ENCODE peak calls at places on chromosomes 2 and 18, in five cellular contexts. V is NCI-H2081; A is activated CD8-positive, alpha-beta memory T cell treated with anti-CD3 and anti-CD28 coated beads, Interleukin-2, amount 50 U/mL, for 48 hours; N is HFFc6; U is cardiac muscle cell. C is an unnamed sample.

GRCh38 chr2:214465386-214466146 is 54.7 kb downstream of the VWC2L start:
- DNase-seq in V (no peak), A (no peak), N (peak; percentile 7), U (peak; percentile 35), C (peak; percentile 81)

GRCh38 chr2:225740086-225740485 is 340.6 kb downstream of the NYAP2 start:
- DNase-seq in V (no peak), A (no peak), N (no peak), U (no peak), C (no peak)

GRCh38 chr18:3151379-3152264 is 68.1 kb downstream of the MYOM1 start:
- DNase-seq in V (peak; percentile 39), A (no peak), N (peak; percentile 34), U (peak; percentile 57), C (peak; percentile 23)

GRCh38 chr18:67117804-67118203 is 398.7 kb downstream of the DSEL start:
- DNase-seq in V (no peak), A (no peak), N (no peak), U (no peak), C (peak; percentile 8)

GRCh38 chr2:63047534-63048281 is 2.9 kb upstream of the OTX1 start:
- DNase-seq in V (no peak), A (peak; percentile 62), N (no peak), U (no peak), C (no peak)

GRCh38 chr2:236782938-236783337 is 213.3 kb downstream of the ACKR3 start:
- DNase-seq in V (no peak), A (no peak), N (no peak), U (peak; percentile 91), C (no peak)

GRCh38 chr2:197705912-197706838 is 1.0 kb downstream of the MARS2 start:
- DNase-seq in V (no peak), A (no peak), N (no peak), U (no peak), C (peak; percentile 41)

GRCh38 chr2:219045937-219046550 is 4.7 kb upstream of the CFAP65 start:
- DNase-seq in V (no peak), A (no peak), N (no peak), U (peak; percentile 64), C (no peak)

GRCh38 chr2:63555931-63556330 is 32.3 kb downstream of the WDPCP start:
- DNase-seq in V (no peak), A (no peak), N (no peak), U (no peak), C (no peak)

GRCh38 chr2:28030600-28030999 is 140.1 kb downstream of the BABAM2 start:
- DNase-seq in V (no peak), A (no peak), N (no peak), U (peak; percentile 13), C (no peak)

GRCh38 chr2:32264422-32265149 is at the start of gene NLRC4:
- DNase-seq in V (no peak), A (no peak), N (no peak), U (no peak), C (no peak)

GRCh38 chr18:49778826-49779465 is 34.4 kb downstream of the ACAA2 start:
- DNase-seq in V (no peak), A (no peak), N (no peak), U (peak; percentile 42), C (no peak)

GRCh38 chr2:230184727-230185578 is 34.8 kb downstream of the SP110 start:
- DNase-seq in V (peak; percentile 3), A (no peak), N (no peak), U (peak; percentile 8), C (no peak)

GRCh38 chr2:172380436-172381274 is 46.7 kb upstream of the ITGA6 start:
- DNase-seq in V (no peak), A (no peak), N (peak; percentile 3), U (peak; percentile 56), C (peak; percentile 7)

GRCh38 chr2:46561731-46562450 is 82.5 kb downstream of the TMEM247 start:
- DNase-seq in V (no peak), A (no peak), N (no peak), U (peak; percentile 28), C (no peak)

GRCh38 chr2:94872676-94873361 is 1.6 kb downstream of the TEKT4 start:
- DNase-seq in V (no peak), A (no peak), N (no peak), U (no peak), C (no peak)

GRCh38 chr2:70143314-70144150 is 47.3 kb downstream of the C2orf42 start:
- DNase-seq in V (peak; percentile 3), A (no peak), N (peak; percentile 51), U (peak; percentile 56), C (no peak)

GRCh38 chr2:109032229-109032800 is 43.3 kb upstream of the EDAR start:
- DNase-seq in V (no peak), A (peak; percentile 59), N (no peak), U (no peak), C (no peak)

GRCh38 chr2:234291765-234292204 is 205.1 kb downstream of the ARL4C start:
- DNase-seq in V (peak; percentile 32), A (no peak), N (peak; percentile 52), U (peak; percentile 80), C (peak; percentile 87)

GRCh38 chr2:240604291-240604938 is 17.9 kb downstream of the CAPN10 start:
- DNase-seq in V (no peak), A (no peak), N (peak; percentile 52), U (peak; percentile 78), C (peak; percentile 57)

GRCh38 chr2:123262856-123263255 is 762.2 kb upstream of the CNTNAP5 start:
- DNase-seq in V (no peak), A (no peak), N (no peak), U (no peak), C (no peak)

GRCh38 chr18:71194438-71194837 is 905.6 kb downstream of the SOCS6 start:
- DNase-seq in V (no peak), A (no peak), N (no peak), U (no peak), C (no peak)

GRCh38 chr18:40935423-40935822 is 1019.6 kb upstream of the PIK3C3 start:
- DNase-seq in V (peak; percentile 19), A (no peak), N (peak; percentile 13), U (peak; percentile 42), C (no peak)

GRCh38 chr2:54394392-54394791 is 61.7 kb upstream of the SPTBN1 start:
- DNase-seq in V (no peak), A (no peak), N (no peak), U (no peak), C (no peak)

GRCh38 chr2:223936862-223937326 is 8.2 kb downstream of the WDFY1 start:
- DNase-seq in V (no peak), A (no peak), N (no peak), U (no peak), C (peak; percentile 86)

GRCh38 chr2:102033750-102034682 is 42.3 kb downstream of the IL1R2 start:
- DNase-seq in V (no peak), A (no peak), N (no peak), U (no peak), C (peak; percentile 49)

GRCh38 chr2:776038-776437 is 98.8 kb upstream of the TMEM18 start:
- DNase-seq in V (no peak), A (no peak), N (no peak), U (no peak), C (no peak)

GRCh38 chr2:11213090-11213638 is 57.9 kb downstream of the SLC66A3 start:
- DNase-seq in V (no peak), A (no peak), N (peak; percentile 74), U (peak; percentile 60), C (peak; percentile 11)

GRCh38 chr18:7021994-7022840 is 95.4 kb downstream of the LAMA1 start:
- DNase-seq in V (peak; percentile 89), A (no peak), N (peak; percentile 19), U (peak; percentile 27), C (peak; percentile 37)

GRCh38 chr2:180907731-180908130 is 72.7 kb upstream of the UBE2E3 start:
- DNase-seq in V (no peak), A (no peak), N (peak; percentile 67), U (peak; percentile 32), C (peak; percentile 81)

GRCh38 chr2:61530365-61531148 is 7.6 kb downstream of the XPO1 start:
- DNase-seq in V (no peak), A (no peak), N (no peak), U (peak; percentile 16), C (no peak)

GRCh38 chr2:218274586-218274985 is 4.3 kb downstream of the PNKD start:
- DNase-seq in V (no peak), A (no peak), N (no peak), U (no peak), C (no peak)

GRCh38 chr2:105432749-105433148 is 33.9 kb upstream of the FHL2 start:
- DNase-seq in V (no peak), A (no peak), N (no peak), U (peak; percentile 73), C (no peak)

GRCh38 chr2:189674374-189675112 is at the start of gene ANKAR:
- DNase-seq in V (peak; percentile 72), A (peak; percentile 89), N (peak; percentile 85), U (peak; percentile 97), C (peak; percentile 81)

GRCh38 chr2:112679484-112679883 is 33.7 kb downstream of the SLC20A1 start:
- DNase-seq in V (no peak), A (no peak), N (peak; percentile 23), U (no peak), C (no peak)

GRCh38 chr2:142300517-142300916 is 169.7 kb upstream of the LRP1B start:
- DNase-seq in V (no peak), A (no peak), N (no peak), U (no peak), C (no peak)